ENCODE peak calls at places on chromosomes 1 and 21, in nine cellular contexts. C, J, P, H, K, B, V, R and Y are unnamed samples.

GRCh38 chr1:17185485-17185860 is 19.5 kb upstream of the PADI1 start:
- DNase-seq in C (no peak), B (no peak), V (no peak), J (no peak), K (no peak), H (no peak), R (no peak), P (no peak), Y (no peak)

GRCh38 chr1:211639500-211640361 is 35.7 kb downstream of the NEK2 start:
- DNase-seq in V (peak), C (no peak), R (no peak), H (no peak), B (no peak), K (no peak), J (no peak), P (no peak), Y (no peak)

GRCh38 chr1:188706742-188707141 is 1770.9 kb downstream of the BRINP3 start:
- DNase-seq in R (peak), B (peak), J (no peak), H (no peak), P (no peak), C (no peak), V (no peak), K (peak), Y (no peak)

GRCh38 chr1:46068525-46068924 is 63.9 kb downstream of the PIK3R3 start:
- DNase-seq in K (no peak), R (no peak), H (no peak), J (no peak), V (no peak), P (no peak), C (no peak), B (no peak), Y (no peak)

GRCh38 chr21:41973427-41973831 is 19.6 kb upstream of the C2CD2 start:
- DNase-seq in P (no peak), H (no peak), C (no peak), J (no peak), V (no peak), B (no peak), K (no peak), R (no peak), Y (no peak)

GRCh38 chr1:225809842-225810578 is at the start of gene EPHX1:
- DNase-seq in P (peak), R (peak), C (peak), K (peak), H (peak), B (peak), V (peak), J (peak), Y (peak)

GRCh38 chr1:66412689-66413088 is 121.3 kb upstream of the SGIP1 start:
- DNase-seq in P (no peak), V (no peak), K (no peak), B (no peak), C (no peak), R (no peak), J (no peak), H (no peak), Y (no peak)

GRCh38 chr1:165933446-165934170 is 106.2 kb downstream of the UCK2 start:
- DNase-seq in K (no peak), P (no peak), C (no peak), R (no peak), H (no peak), V (no peak), B (no peak), J (no peak), Y (no peak)

GRCh38 chr1:10803971-10804820 is 7.8 kb upstream of the CASZ1 start:
- DNase-seq in P (peak), K (no peak), J (no peak), H (no peak), V (no peak), R (no peak), B (no peak), C (no peak), Y (no peak)

GRCh38 chr1:218521414-218522169 is 176.5 kb downstream of the TGFB2 start:
- DNase-seq in K (peak), P (no peak), H (no peak), V (peak), J (peak), B (peak), R (peak), C (no peak), Y (peak)

GRCh38 chr1:44114098-44114497 is 4.5 kb upstream of the KLF17 start:
- DNase-seq in B (no peak), V (no peak), P (no peak), C (no peak), K (no peak), J (no peak), H (no peak), R (no peak), Y (no peak)

GRCh38 chr1:205170532-205171269 is 40.8 kb downstream of the DSTYK start:
- DNase-seq in V (no peak), K (no peak), B (no peak), H (no peak), J (no peak), C (no peak), P (no peak), R (no peak), Y (no peak)

GRCh38 chr21:29125979-29126378 is 4.5 kb upstream of the MAP3K7CL start:
- DNase-seq in H (no peak), B (no peak), C (no peak), K (no peak), P (no peak), J (no peak), V (no peak), R (no peak), Y (no peak)

GRCh38 chr1:192126030-192126619 is 32.1 kb upstream of the RGS18 start:
- DNase-seq in P (no peak), B (no peak), V (no peak), R (no peak), K (no peak), H (no peak), C (no peak), J (no peak), Y (no peak)

GRCh38 chr1:62407398-62408009 is 29.3 kb upstream of the USP1 start:
- DNase-seq in V (peak), K (peak), J (peak), B (peak), P (peak), R (peak), H (no peak), C (peak), Y (peak)

GRCh38 chr1:92922378-92923035 is 38.8 kb downstream of the DIPK1A start:
- DNase-seq in V (peak), H (no peak), C (no peak), P (no peak), R (no peak), J (peak), K (no peak), B (no peak), Y (no peak)